ENCODE peak calls at places on chromosomes 3 and 15, in six cellular contexts. G is CD4-positive, CD25-positive, alpha-beta regulatory T cell; P is NT2/D1; S is Panc1; R is lower lobe of right lung; L is fibroblast of lung. M is an unnamed sample. For H3K4me1 and H3K36me3, the result is how much of the 10 kb centered on the place peaks cover.

GRCh38 chr3:27679691-27680090 is 42.4 kb downstream of the EOMES start:
- DNase-seq in G (no peak), P (no peak), S (no peak), R (no peak), L (no peak), M (no peak)

GRCh38 chr3:33751320-33751719 is 33.3 kb upstream of the CLASP2 start:
- DNase-seq in G (no peak), P (no peak), S (no peak), R (no peak), L (no peak), M (no peak)

GRCh38 chr3:30426319-30426993 is 179.9 kb upstream of the TGFBR2 start:
- DNase-seq in G (no peak), P (no peak), S (no peak), R (no peak), L (peak), M (no peak)

GRCh38 chr15:33601461-33601860 is 290.7 kb downstream of the RYR3 start:
- DNase-seq in G (no peak), P (no peak), S (no peak), R (no peak), L (no peak), M (no peak)

GRCh38 chr3:89145995-89146394 is 38.6 kb downstream of the EPHA3 start:
- DNase-seq in G (no peak), P (no peak), S (no peak), R (no peak), L (peak), M (no peak)

GRCh38 chr3:66473637-66474036 is 27.2 kb downstream of the LRIG1 start:
- DNase-seq in G (no peak), P (no peak), S (no peak), R (no peak), L (peak), M (no peak)

GRCh38 chr15:98713585-98714001 is 65.3 kb downstream of the IGF1R start:
- DNase-seq in G (no peak), P (no peak), S (no peak), R (no peak), L (peak), M (no peak)

GRCh38 chr3:63961891-63962290 is 49.7 kb upstream of the SCAANT1 start:
- DNase-seq in G (no peak), P (no peak), S (peak), R (no peak), L (peak), M (no peak)

GRCh38 chr3:48820626-48821324 is 26.9 kb downstream of the PRKAR2A start:
- DNase-seq in G (no peak), P (no peak), S (no peak), R (no peak), L (peak), M (no peak)

GRCh38 chr3:43995929-43996378 is 245.7 kb upstream of the TOPAZ1 start:
- DNase-seq in G (no peak), P (peak), S (no peak), R (no peak), L (no peak), M (no peak)

GRCh38 chr15:60616147-60616546 is 137.2 kb upstream of the ICE2 start:
- DNase-seq in G (no peak), P (no peak), S (no peak), R (no peak), L (no peak), M (no peak)

GRCh38 chr3:169710619-169711018 is 47.1 kb upstream of the MECOM start:
- DNase-seq in G (no peak), P (no peak), S (no peak), R (no peak), L (peak), M (no peak)

GRCh38 chr15:66629817-66630576 is 64.2 kb upstream of the LCTL start:
- DNase-seq in G (no peak), P (no peak), S (no peak), R (no peak), L (no peak), M (no peak)

GRCh38 chr3:59684766-59685165 is 634.9 kb upstream of the CFAP20DC start:
- DNase-seq in G (no peak), P (no peak), S (no peak), R (no peak), L (no peak), M (no peak)

GRCh38 chr15:53472210-53472609 is 287.3 kb downstream of the WDR72 start:
- DNase-seq in G (no peak), P (no peak), S (no peak), R (no peak), L (no peak), M (no peak)

GRCh38 chr3:126266291-126266840 is 86.0 kb upstream of the ALDH1L1 start:
- DNase-seq in G (no peak), P (no peak), S (no peak), R (no peak), L (no peak), M (no peak)

GRCh38 chr3:106688463-106688862 is 688.8 kb upstream of the CCDC54 start:
- DNase-seq in G (no peak), P (no peak), S (no peak), R (no peak), L (peak), M (no peak)

GRCh38 chr3:76760336-76760735 is 279.6 kb upstream of the ROBO2 start:
- DNase-seq in G (no peak), P (no peak), S (no peak), R (no peak), L (no peak), M (no peak)

GRCh38 chr3:45154641-45155147 is 8.5 kb upstream of the CDCP1 start:
- DNase-seq in G (no peak), P (no peak), S (no peak), R (no peak), L (peak), M (no peak)

GRCh38 chr3:114022145-114022544 is 34.2 kb downstream of the CCDC191 start:
- DNase-seq in G (no peak), P (no peak), S (no peak), R (no peak), L (peak), M (no peak)

GRCh38 chr3:113536627-113537101 is 4.3 kb downstream of the SIDT1 start:
- DNase-seq in G (no peak), P (no peak), S (no peak), R (no peak), L (no peak), M (no peak)

GRCh38 chr15:61983087-61983486 is 77.2 kb downstream of the VPS13C start:
- DNase-seq in G (no peak), P (no peak), S (no peak), R (no peak), L (peak), M (no peak)

GRCh38 chr3:119885746-119886530 is 104.0 kb downstream of the NR1I2 start:
- DNase-seq in G (no peak), P (no peak), S (no peak), R (no peak), L (peak), M (no peak)

GRCh38 chr15:57522148-57522547 is 69.6 kb upstream of the MYZAP start:
- DNase-seq in G (no peak), P (no peak), S (no peak), R (no peak), L (no peak), M (no peak)

GRCh38 chr3:190504354-190505125 is 9.3 kb upstream of the IL1RAP start:
- DNase-seq in G (no peak), P (no peak), S (no peak), R (no peak), L (peak), M (no peak)

GRCh38 chr15:96412919-96413231 is 82.4 kb downstream of the NR2F2 start:
- DNase-seq in G (no peak), P (no peak), S (no peak), R (no peak), L (no peak), M (no peak)

GRCh38 chr15:54839379-54839778 is 357.4 kb downstream of the RSL24D1 start:
- DNase-seq in G (no peak), P (no peak), S (no peak), R (no peak), L (no peak), M (no peak)

GRCh38 chr15:68423359-68424028 is 8.5 kb downstream of the ITGA11 start:
- DNase-seq in G (no peak), P (no peak), S (no peak), R (no peak), L (no peak), M (no peak)

GRCh38 chr3:11582123-11582968 is 61.4 kb downstream of the VGLL4 start:
- DNase-seq in G (no peak), P (no peak), S (no peak), R (no peak), L (peak), M (no peak)

GRCh38 chr15:31299588-31300207 is 26.9 kb upstream of the KLF13 start:
- DNase-seq in G (no peak), P (no peak), S (no peak), R (no peak), L (no peak), M (no peak)

GRCh38 chr3:77326586-77326985 is 286.7 kb downstream of the ROBO2 start:
- DNase-seq in G (no peak), P (no peak), S (no peak), R (no peak), L (no peak), M (no peak)

GRCh38 chr3:101779808-101780366 is 876 bp downstream of the NXPE3 start:
- DNase-seq in G (no peak), P (no peak), S (peak), R (no peak), L (peak), M (no peak)

GRCh38 chr3:46110701-46111493 is 83.6 kb upstream of the XCR1 start:
- DNase-seq in G (no peak), P (no peak), S (no peak), R (no peak), L (peak), M (no peak)

GRCh38 chr3:40505599-40506462 is at the start of gene ZNF620:
- DNase-seq in G (peak), P (peak), S (no peak), R (peak), L (peak), M (peak)

GRCh38 chr15:70530906-70531305 is 232.5 kb downstream of the UACA start:
- DNase-seq in G (no peak), P (no peak), S (no peak), R (no peak), L (no peak), M (no peak)

GRCh38 chr15:70528270-70528706 is 235.1 kb downstream of the UACA start:
- DNase-seq in G (peak), P (no peak), S (no peak), R (no peak), L (peak), M (peak)

GRCh38 chr15:70528816-70529215 is 234.5 kb downstream of the UACA start:
- DNase-seq in G (no peak), P (no peak), S (no peak), R (no peak), L (no peak), M (no peak)

GRCh38 chr15:70530503-70530902 is 232.9 kb downstream of the UACA start:
- DNase-seq in G (no peak), P (no peak), S (no peak), R (no peak), L (no peak), M (no peak)

DNA sequence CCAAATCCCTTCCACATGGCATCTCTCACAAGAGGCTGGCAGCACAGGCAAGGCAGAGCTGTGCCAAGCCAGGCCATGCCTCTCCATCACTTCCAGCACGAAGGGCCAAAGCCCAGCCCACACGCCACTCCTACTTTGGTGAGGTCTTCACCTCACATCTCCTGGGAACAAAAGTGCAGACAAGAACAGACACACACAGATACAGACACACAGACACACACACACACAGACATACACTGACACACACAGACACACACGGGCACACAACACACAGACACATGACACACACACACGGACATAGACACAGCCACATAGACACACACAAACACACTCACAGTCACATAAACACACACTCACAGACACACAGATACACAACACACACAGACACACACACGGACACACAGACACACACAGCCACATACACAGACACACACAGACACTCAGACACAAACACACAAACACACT is 233.3 kb downstream of the UACA start:
- DNase-seq in G (no peak), P (no peak), S (no peak), R (no peak), L (no peak), M (no peak)
- H3K4me1 ChIP-seq in G (under half), P (under half), S (under half), R (under half), L (under half), M (half or more)

DNA sequence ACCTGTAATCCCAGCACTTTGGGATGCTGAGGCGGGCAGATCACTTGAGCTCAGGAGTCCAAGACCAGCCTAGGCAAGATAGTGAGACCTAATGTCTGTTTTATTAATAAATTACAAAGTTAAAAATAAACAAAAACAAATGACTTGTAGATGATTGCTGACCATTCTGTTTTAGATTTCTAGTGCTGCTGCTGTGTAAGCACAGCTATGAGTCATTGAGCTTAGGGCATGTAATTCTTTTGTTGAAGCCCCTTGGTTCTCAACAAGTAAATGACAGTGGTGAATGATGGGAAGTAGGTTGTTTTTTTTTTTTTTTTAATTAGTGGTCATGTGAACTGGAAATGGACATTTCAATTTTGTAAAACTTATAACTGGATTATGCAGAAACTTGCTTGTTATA is 63.3 kb downstream of the LEO1 start:
- DNase-seq in G (no peak), P (no peak), S (no peak), R (no peak), L (peak), M (no peak)
- H3K36me3 ChIP-seq in G (half or more), P (under half), S (under half), R (half or more), L (under half), M (under half)

DNA sequence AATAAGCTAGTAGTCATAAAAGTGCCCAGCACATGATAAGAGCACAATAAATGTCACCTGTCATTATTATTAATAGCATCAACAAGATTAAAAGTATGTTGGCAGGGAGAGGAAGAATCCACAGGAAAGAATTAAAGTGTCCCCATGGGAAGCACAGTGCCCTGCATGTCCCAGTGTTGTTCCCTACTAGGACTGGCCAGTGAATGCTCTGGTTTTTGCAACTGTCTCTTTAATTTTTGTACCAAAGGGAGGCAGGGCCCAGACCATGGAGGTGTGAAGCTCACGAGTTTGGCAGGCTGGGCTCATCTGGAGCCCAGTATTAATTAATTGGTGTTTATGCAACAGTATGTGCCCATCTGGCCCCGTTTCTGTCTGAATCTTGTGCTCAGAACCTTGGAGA is 72.0 kb upstream of the SPATA12 start:
- DNase-seq in G (no peak), P (no peak), S (no peak), R (no peak), L (no peak), M (no peak)
- H3K4me1 ChIP-seq in G (under half), P (under half), S (under half), R (under half), L (under half), M (under half)

GRCh38 chr15:85691350-85692240 is 103.1 kb downstream of the KLHL25 start:
- DNase-seq in G (no peak), P (no peak), S (no peak), R (no peak), L (no peak), M (no peak)
- H3K36me3 ChIP-seq in G (under half), P (under half), S (under half), R (half or more), L (under half), M (under half)

DNA sequence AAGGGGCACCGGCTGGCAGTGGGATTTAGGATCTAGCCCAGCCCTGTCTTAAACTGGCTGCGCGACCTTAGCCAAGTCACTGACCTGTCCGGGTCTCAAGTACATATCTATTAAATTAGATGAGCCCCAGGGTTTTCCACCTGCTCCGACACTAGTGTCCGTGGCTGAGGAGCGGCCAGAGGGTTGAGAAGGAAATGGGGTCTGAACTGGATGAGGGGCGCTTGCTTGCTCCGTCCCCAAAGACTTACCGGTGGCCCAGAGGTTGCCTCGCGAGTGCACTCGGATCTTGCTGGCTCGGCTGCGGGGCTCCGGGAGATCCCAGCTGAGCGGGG is 285 bp downstream of the NMB start:
- DNase-seq in G (no peak), P (no peak), S (no peak), R (peak), L (no peak), M (no peak)
- H3K4me1 ChIP-seq in G (under half), P (under half), S (under half), R (under half), L (under half), M (under half)

DNA sequence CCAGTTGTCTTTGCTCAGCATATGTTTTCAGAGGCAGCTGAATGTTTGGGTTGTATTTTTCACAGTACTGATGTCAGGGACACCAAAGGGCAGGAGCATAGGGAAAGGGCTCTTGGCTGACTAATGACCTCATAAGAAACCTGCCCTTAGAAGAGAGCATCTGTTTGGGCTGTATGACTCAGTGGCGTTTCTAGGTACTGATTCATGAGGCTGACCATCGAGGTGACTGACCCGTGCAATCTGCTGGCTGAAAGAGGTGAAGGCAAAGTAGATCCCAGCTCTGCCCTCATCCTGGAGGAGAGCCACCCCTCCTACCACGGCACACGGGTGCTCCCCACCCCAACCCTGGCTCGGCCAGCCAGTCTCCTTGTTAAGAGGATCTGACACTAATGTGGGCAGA is 8.3 kb downstream of the LMCD1 start:
- DNase-seq in G (no peak), P (no peak), S (peak), R (no peak), L (peak), M (no peak)
- H3K36me3 ChIP-seq in G (under half), P (half or more), S (under half), R (under half), L (under half), M (under half)

GRCh38 chr3:50246517-50246954 is 10.5 kb downstream of the GNAI2 start:
- DNase-seq in G (peak), P (no peak), S (no peak), R (peak), L (peak), M (peak)

GRCh38 chr3:50245251-50245745 is 9.3 kb downstream of the GNAI2 start:
- DNase-seq in G (no peak), P (no peak), S (no peak), R (no peak), L (peak), M (no peak)

GRCh38 chr3:50248387-50248786 is 12.4 kb downstream of the GNAI2 start:
- DNase-seq in G (no peak), P (no peak), S (no peak), R (no peak), L (peak), M (no peak)

GRCh38 chr3:50243552-50243895 is 7.5 kb downstream of the GNAI2 start:
- DNase-seq in G (no peak), P (no peak), S (no peak), R (no peak), L (no peak), M (no peak)

DNA sequence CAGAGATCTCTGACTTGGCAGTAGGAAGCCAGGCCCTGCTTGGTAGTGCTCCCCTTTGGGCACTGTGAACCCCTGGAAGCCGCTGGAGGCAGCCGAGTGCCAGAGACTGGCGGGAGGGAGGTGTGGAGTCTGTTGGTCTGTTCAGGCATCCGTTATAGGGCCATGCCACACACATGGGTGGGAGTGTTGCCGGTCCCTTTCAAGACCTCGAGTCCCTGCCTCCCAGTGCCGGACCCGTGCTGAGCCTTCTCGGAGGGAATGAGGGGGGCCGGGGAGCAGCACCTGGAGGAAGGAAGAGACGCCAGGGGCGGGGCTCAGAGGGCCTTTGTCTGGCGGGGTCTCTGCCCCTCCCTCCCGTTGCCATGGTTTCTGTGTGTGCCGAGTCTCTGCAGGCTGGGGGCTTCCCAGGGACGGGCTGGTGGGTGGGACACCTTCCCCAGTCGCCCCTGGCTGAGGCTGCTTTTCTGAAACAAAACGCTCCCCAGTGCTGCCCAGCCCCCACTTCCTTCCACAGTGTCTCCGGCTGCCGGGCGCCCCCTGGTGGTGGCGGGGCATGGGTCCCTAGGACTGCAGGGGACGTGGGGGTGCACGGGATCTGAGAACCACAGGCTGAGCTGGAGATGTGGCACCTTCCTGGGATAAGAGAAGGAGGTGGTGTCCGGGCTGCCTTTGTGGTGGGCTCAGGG is 10.0 kb downstream of the GNAI2 start:
- DNase-seq in G (peak), P (peak), S (no peak), R (peak), L (peak), M (peak)
- H3K4me1 ChIP-seq in G (half or more), P (half or more), S (half or more), R (half or more), L (half or more), M (half or more)

GRCh38 chr15:75358771-75359536 is 9.5 kb downstream of the MAN2C1 start:
- DNase-seq in G (no peak), P (no peak), S (no peak), R (peak), L (no peak), M (no peak)
- H3K36me3 ChIP-seq in G (under half), P (half or more), S (under half), R (half or more), L (under half), M (under half)

GRCh38 chr3:123388050-123388449 is 60.8 kb downstream of the ADCY5 start:
- DNase-seq in G (no peak), P (no peak), S (no peak), R (no peak), L (no peak), M (no peak)
- H3K4me1 ChIP-seq in G (under half), P (under half), S (under half), R (under half), L (under half), M (under half)